ENCODE peak calls at places on chromosomes 7 and 10, in four cellular contexts. One of them, this sample, is unnamed.

GRCh38 chr7:45203947-45204445 is 46.4 kb downstream of the RAMP3 start:
- DNase-seq in WTC11: no peak
- DNase-seq in effector CD8-positive, alpha-beta T cell: no peak
- DNase-seq in sigmoid colon: no peak
- DNase-seq in this sample: no peak

GRCh38 chr7:138138244-138138643 is 62.0 kb downstream of the AKR1D1 start:
- DNase-seq in WTC11: no peak
- DNase-seq in effector CD8-positive, alpha-beta T cell: no peak
- DNase-seq in sigmoid colon: no peak
- DNase-seq in this sample: no peak

GRCh38 chr10:52172581-52172980 is 141.5 kb upstream of the DKK1 start:
- DNase-seq in WTC11: no peak
- DNase-seq in effector CD8-positive, alpha-beta T cell: no peak
- DNase-seq in sigmoid colon: no peak
- DNase-seq in this sample: no peak

GRCh38 chr7:47191876-47192291 is 390.0 kb downstream of the TNS3 start:
- DNase-seq in WTC11: no peak
- DNase-seq in effector CD8-positive, alpha-beta T cell: no peak
- DNase-seq in sigmoid colon: no peak
- DNase-seq in this sample: no peak

GRCh38 chr7:127447326-127447945 is 54.9 kb upstream of the ZNF800 start:
- DNase-seq in WTC11: peak
- DNase-seq in effector CD8-positive, alpha-beta T cell: no peak
- DNase-seq in sigmoid colon: no peak
- DNase-seq in this sample: no peak

GRCh38 chr10:128000660-128001059 is 93.8 kb downstream of the PTPRE start:
- DNase-seq in WTC11: no peak
- DNase-seq in effector CD8-positive, alpha-beta T cell: no peak
- DNase-seq in sigmoid colon: peak
- DNase-seq in this sample: no peak

GRCh38 chr7:111931016-111931517 is 275.1 kb downstream of the DOCK4 start:
- DNase-seq in WTC11: no peak
- DNase-seq in effector CD8-positive, alpha-beta T cell: no peak
- DNase-seq in sigmoid colon: no peak
- DNase-seq in this sample: no peak

GRCh38 chr10:86523348-86523747 is 1.8 kb upstream of the WAPL start:
- DNase-seq in WTC11: no peak
- DNase-seq in effector CD8-positive, alpha-beta T cell: no peak
- DNase-seq in sigmoid colon: no peak
- DNase-seq in this sample: no peak

This sample was measured in body of pancreas.